ENCODE peak calls at places on chromosomes 12 and 14, in eight cellular contexts. One of them, this sample, is unnamed.

GRCh38 chr12:94098466-94098865 is 49.9 kb upstream of the PLXNC1 start:
- DNase-seq in epithelial cell of proximal tubule: no peak
- DNase-seq in activated T-cell treated with anti-CD3 and anti-CD28 coated beads, Interleukin-2, amount 50 U/mL, for 72 hours: no peak
- DNase-seq in CD8-positive, alpha-beta T cell: no peak
- DNase-seq in HFFc6: peak
- DNase-seq in NCI-H1092 treated with DMSO at 0.1 percent for 48 hours: no peak
- DNase-seq in RWPE2: no peak
- DNase-seq in transverse colon: no peak
- DNase-seq in this sample: no peak

GRCh38 chr12:123027726-123028445 is 47.4 kb downstream of the ARL6IP4 start:
- DNase-seq in epithelial cell of proximal tubule: no peak
- DNase-seq in activated T-cell treated with anti-CD3 and anti-CD28 coated beads, Interleukin-2, amount 50 U/mL, for 72 hours: no peak
- DNase-seq in CD8-positive, alpha-beta T cell: no peak
- DNase-seq in HFFc6: no peak
- DNase-seq in NCI-H1092 treated with DMSO at 0.1 percent for 48 hours: no peak
- DNase-seq in RWPE2: no peak
- DNase-seq in transverse colon: no peak
- DNase-seq in this sample: no peak

GRCh38 chr14:91105673-91106072 is 8.2 kb upstream of the DGLUCY start:
- DNase-seq in epithelial cell of proximal tubule: no peak
- DNase-seq in activated T-cell treated with anti-CD3 and anti-CD28 coated beads, Interleukin-2, amount 50 U/mL, for 72 hours: no peak
- DNase-seq in CD8-positive, alpha-beta T cell: no peak
- DNase-seq in HFFc6: no peak
- DNase-seq in NCI-H1092 treated with DMSO at 0.1 percent for 48 hours: no peak
- DNase-seq in RWPE2: no peak
- DNase-seq in transverse colon: no peak
- DNase-seq in this sample: no peak

GRCh38 chr12:122081697-122082221 is 3.2 kb downstream of the MLXIP start:
- DNase-seq in epithelial cell of proximal tubule: no peak
- DNase-seq in activated T-cell treated with anti-CD3 and anti-CD28 coated beads, Interleukin-2, amount 50 U/mL, for 72 hours: peak
- DNase-seq in CD8-positive, alpha-beta T cell: peak
- DNase-seq in HFFc6: peak
- DNase-seq in NCI-H1092 treated with DMSO at 0.1 percent for 48 hours: no peak
- DNase-seq in RWPE2: no peak
- DNase-seq in transverse colon: peak
- DNase-seq in this sample: peak

GRCh38 chr12:131454418-131455217 is 256.3 kb upstream of the SFSWAP start:
- DNase-seq in epithelial cell of proximal tubule: no peak
- DNase-seq in activated T-cell treated with anti-CD3 and anti-CD28 coated beads, Interleukin-2, amount 50 U/mL, for 72 hours: peak
- DNase-seq in CD8-positive, alpha-beta T cell: no peak
- DNase-seq in HFFc6: no peak
- DNase-seq in NCI-H1092 treated with DMSO at 0.1 percent for 48 hours: peak
- DNase-seq in RWPE2: no peak
- DNase-seq in transverse colon: no peak
- DNase-seq in this sample: peak

GRCh38 chr14:90398315-90398811 is 1.5 kb downstream of the CALM1 start:
- DNase-seq in epithelial cell of proximal tubule: no peak
- DNase-seq in activated T-cell treated with anti-CD3 and anti-CD28 coated beads, Interleukin-2, amount 50 U/mL, for 72 hours: peak
- DNase-seq in CD8-positive, alpha-beta T cell: peak
- DNase-seq in HFFc6: no peak
- DNase-seq in NCI-H1092 treated with DMSO at 0.1 percent for 48 hours: peak
- DNase-seq in RWPE2: no peak
- DNase-seq in transverse colon: peak
- DNase-seq in this sample: no peak

GRCh38 chr12:42725839-42726238 is 136.3 kb upstream of the PRICKLE1 start:
- DNase-seq in epithelial cell of proximal tubule: peak
- DNase-seq in activated T-cell treated with anti-CD3 and anti-CD28 coated beads, Interleukin-2, amount 50 U/mL, for 72 hours: no peak
- DNase-seq in CD8-positive, alpha-beta T cell: no peak
- DNase-seq in HFFc6: peak
- DNase-seq in NCI-H1092 treated with DMSO at 0.1 percent for 48 hours: no peak
- DNase-seq in RWPE2: no peak
- DNase-seq in transverse colon: no peak
- DNase-seq in this sample: no peak

GRCh38 chr12:95321516-95322246 is 104.1 kb downstream of the VEZT start:
- DNase-seq in epithelial cell of proximal tubule: no peak
- DNase-seq in activated T-cell treated with anti-CD3 and anti-CD28 coated beads, Interleukin-2, amount 50 U/mL, for 72 hours: no peak
- DNase-seq in CD8-positive, alpha-beta T cell: no peak
- DNase-seq in HFFc6: no peak
- DNase-seq in NCI-H1092 treated with DMSO at 0.1 percent for 48 hours: no peak
- DNase-seq in RWPE2: no peak
- DNase-seq in transverse colon: no peak
- DNase-seq in this sample: no peak

GRCh38 chr12:89574736-89575208 is 48.9 kb upstream of the POC1B start:
- DNase-seq in epithelial cell of proximal tubule: peak
- DNase-seq in activated T-cell treated with anti-CD3 and anti-CD28 coated beads, Interleukin-2, amount 50 U/mL, for 72 hours: no peak
- DNase-seq in CD8-positive, alpha-beta T cell: no peak
- DNase-seq in HFFc6: peak
- DNase-seq in NCI-H1092 treated with DMSO at 0.1 percent for 48 hours: no peak
- DNase-seq in RWPE2: no peak
- DNase-seq in transverse colon: no peak
- DNase-seq in this sample: no peak

GRCh38 chr12:53338916-53339315 is 2.8 kb upstream of the SP7 start:
- DNase-seq in epithelial cell of proximal tubule: no peak
- DNase-seq in activated T-cell treated with anti-CD3 and anti-CD28 coated beads, Interleukin-2, amount 50 U/mL, for 72 hours: no peak
- DNase-seq in CD8-positive, alpha-beta T cell: no peak
- DNase-seq in HFFc6: no peak
- DNase-seq in NCI-H1092 treated with DMSO at 0.1 percent for 48 hours: no peak
- DNase-seq in RWPE2: no peak
- DNase-seq in transverse colon: no peak
- DNase-seq in this sample: no peak

GRCh38 chr12:57809425-57809824 is 9.1 kb downstream of the AVIL start:
- DNase-seq in epithelial cell of proximal tubule: no peak
- DNase-seq in activated T-cell treated with anti-CD3 and anti-CD28 coated beads, Interleukin-2, amount 50 U/mL, for 72 hours: no peak
- DNase-seq in CD8-positive, alpha-beta T cell: no peak
- DNase-seq in HFFc6: no peak
- DNase-seq in NCI-H1092 treated with DMSO at 0.1 percent for 48 hours: no peak
- DNase-seq in RWPE2: peak
- DNase-seq in transverse colon: no peak
- DNase-seq in this sample: no peak

GRCh38 chr12:66217342-66217929 is 28.4 kb downstream of the IRAK3 start:
- DNase-seq in epithelial cell of proximal tubule: no peak
- DNase-seq in activated T-cell treated with anti-CD3 and anti-CD28 coated beads, Interleukin-2, amount 50 U/mL, for 72 hours: no peak
- DNase-seq in CD8-positive, alpha-beta T cell: no peak
- DNase-seq in HFFc6: no peak
- DNase-seq in NCI-H1092 treated with DMSO at 0.1 percent for 48 hours: no peak
- DNase-seq in RWPE2: no peak
- DNase-seq in transverse colon: no peak
- DNase-seq in this sample: no peak

GRCh38 chr14:94769413-94770250 is at the start of gene GSC:
- DNase-seq in epithelial cell of proximal tubule: no peak
- DNase-seq in activated T-cell treated with anti-CD3 and anti-CD28 coated beads, Interleukin-2, amount 50 U/mL, for 72 hours: peak
- DNase-seq in CD8-positive, alpha-beta T cell: no peak
- DNase-seq in HFFc6: no peak
- DNase-seq in NCI-H1092 treated with DMSO at 0.1 percent for 48 hours: peak
- DNase-seq in RWPE2: no peak
- DNase-seq in transverse colon: peak
- DNase-seq in this sample: no peak

GRCh38 chr12:83216230-83216629 is 529.5 kb downstream of the TMTC2 start:
- DNase-seq in epithelial cell of proximal tubule: no peak
- DNase-seq in activated T-cell treated with anti-CD3 and anti-CD28 coated beads, Interleukin-2, amount 50 U/mL, for 72 hours: no peak
- DNase-seq in CD8-positive, alpha-beta T cell: no peak
- DNase-seq in HFFc6: no peak
- DNase-seq in NCI-H1092 treated with DMSO at 0.1 percent for 48 hours: no peak
- DNase-seq in RWPE2: no peak
- DNase-seq in transverse colon: no peak
- DNase-seq in this sample: no peak

GRCh38 chr12:54053625-54054441 is at the start of gene HOXC4:
- DNase-seq in epithelial cell of proximal tubule: no peak
- DNase-seq in activated T-cell treated with anti-CD3 and anti-CD28 coated beads, Interleukin-2, amount 50 U/mL, for 72 hours: no peak
- DNase-seq in CD8-positive, alpha-beta T cell: no peak
- DNase-seq in HFFc6: no peak
- DNase-seq in NCI-H1092 treated with DMSO at 0.1 percent for 48 hours: no peak
- DNase-seq in RWPE2: no peak
- DNase-seq in transverse colon: peak
- DNase-seq in this sample: no peak

GRCh38 chr12:3236345-3237153 is 159.4 kb downstream of the TSPAN9 start:
- DNase-seq in epithelial cell of proximal tubule: no peak
- DNase-seq in activated T-cell treated with anti-CD3 and anti-CD28 coated beads, Interleukin-2, amount 50 U/mL, for 72 hours: peak
- DNase-seq in CD8-positive, alpha-beta T cell: no peak
- DNase-seq in HFFc6: peak
- DNase-seq in NCI-H1092 treated with DMSO at 0.1 percent for 48 hours: no peak
- DNase-seq in RWPE2: peak
- DNase-seq in transverse colon: peak
- DNase-seq in this sample: no peak

GRCh38 chr14:55701638-55702037 is 121.6 kb downstream of the KTN1 start:
- DNase-seq in epithelial cell of proximal tubule: peak
- DNase-seq in activated T-cell treated with anti-CD3 and anti-CD28 coated beads, Interleukin-2, amount 50 U/mL, for 72 hours: no peak
- DNase-seq in CD8-positive, alpha-beta T cell: no peak
- DNase-seq in HFFc6: peak
- DNase-seq in NCI-H1092 treated with DMSO at 0.1 percent for 48 hours: no peak
- DNase-seq in RWPE2: no peak
- DNase-seq in transverse colon: no peak
- DNase-seq in this sample: no peak

GRCh38 chr14:30225171-30225570 is 297.5 kb upstream of the PRKD1 start:
- DNase-seq in epithelial cell of proximal tubule: no peak
- DNase-seq in activated T-cell treated with anti-CD3 and anti-CD28 coated beads, Interleukin-2, amount 50 U/mL, for 72 hours: no peak
- DNase-seq in CD8-positive, alpha-beta T cell: no peak
- DNase-seq in HFFc6: no peak
- DNase-seq in NCI-H1092 treated with DMSO at 0.1 percent for 48 hours: no peak
- DNase-seq in RWPE2: no peak
- DNase-seq in transverse colon: no peak
- DNase-seq in this sample: no peak

GRCh38 chr14:65239143-65239672 is 136.9 kb upstream of the MAX start:
- DNase-seq in epithelial cell of proximal tubule: no peak
- DNase-seq in activated T-cell treated with anti-CD3 and anti-CD28 coated beads, Interleukin-2, amount 50 U/mL, for 72 hours: no peak
- DNase-seq in CD8-positive, alpha-beta T cell: no peak
- DNase-seq in HFFc6: peak
- DNase-seq in NCI-H1092 treated with DMSO at 0.1 percent for 48 hours: no peak
- DNase-seq in RWPE2: no peak
- DNase-seq in transverse colon: peak
- DNase-seq in this sample: no peak

GRCh38 chr12:120103044-120103338 is 13.6 kb downstream of the RAB35 start:
- DNase-seq in epithelial cell of proximal tubule: no peak
- DNase-seq in activated T-cell treated with anti-CD3 and anti-CD28 coated beads, Interleukin-2, amount 50 U/mL, for 72 hours: no peak
- DNase-seq in CD8-positive, alpha-beta T cell: no peak
- DNase-seq in HFFc6: no peak
- DNase-seq in NCI-H1092 treated with DMSO at 0.1 percent for 48 hours: no peak
- DNase-seq in RWPE2: no peak
- DNase-seq in transverse colon: no peak
- DNase-seq in this sample: no peak

GRCh38 chr12:52086366-52086765 is 6.9 kb downstream of the SMIM41 start:
- DNase-seq in epithelial cell of proximal tubule: no peak
- DNase-seq in activated T-cell treated with anti-CD3 and anti-CD28 coated beads, Interleukin-2, amount 50 U/mL, for 72 hours: no peak
- DNase-seq in CD8-positive, alpha-beta T cell: no peak
- DNase-seq in HFFc6: no peak
- DNase-seq in NCI-H1092 treated with DMSO at 0.1 percent for 48 hours: peak
- DNase-seq in RWPE2: no peak
- DNase-seq in transverse colon: no peak
- DNase-seq in this sample: no peak

This sample was measured in DMS153.